ENCODE peak calls at places on chromosomes 3 and 15, in six cellular contexts. Y is activated gamma-delta T cell treated with Interleukin-2 at 50 U/mL for 16 hours; K is right cardiac atrium; R is HCEC 1CT; S is LoVo; N is activated CD4-positive, alpha-beta T cell treated with anti-CD3 and anti-CD28 coated beads for 24 hours. G is an unnamed sample.

GRCh38 chr3:13408890-13409289 is 11.2 kb downstream of the NUP210 start:
- DNase-seq in Y (no peak), R (no peak), K (no peak), S (no peak), N (no peak), G (no peak)

GRCh38 chr3:121943434-121943833 is 49.2 kb downstream of the SLC15A2 start:
- DNase-seq in Y (no peak), R (no peak), S (no peak), K (no peak), N (no peak), G (no peak)

GRCh38 chr15:95561463-95561862 is 769.0 kb upstream of the NR2F2 start:
- DNase-seq in S (no peak), K (no peak), R (peak; percentile 2), Y (no peak), N (no peak), G (no peak)

GRCh38 chr15:75809986-75810750 is 33.1 kb upstream of the UBE2Q2 start:
- DNase-seq in N (no peak), R (peak; percentile 28), S (peak; percentile 28), K (no peak), Y (no peak), G (peak; percentile 36)

GRCh38 chr15:70354260-70354894 is 256.7 kb upstream of the TLE3 start:
- DNase-seq in Y (no peak), S (no peak), K (no peak), N (no peak), R (no peak), G (no peak)

GRCh38 chr15:20341901-20342605 is 199.5 kb downstream of the GOLGA6L6 start:
- DNase-seq in R (no peak), S (no peak), Y (peak; percentile 49), N (no peak), K (peak; percentile 89), G (peak; percentile 47)

GRCh38 chr3:184236033-184236410 is 6.6 kb downstream of the VWA5B2 start:
- DNase-seq in Y (no peak), R (no peak), S (no peak), K (no peak), N (no peak), G (no peak)

GRCh38 chr3:149414557-149415231 is 37.2 kb upstream of the TM4SF1 start:
- DNase-seq in K (no peak), R (peak; percentile 18), Y (no peak), N (no peak), S (no peak), G (no peak)

GRCh38 chr15:66744610-66745279 is 42.7 kb downstream of the SMAD6 start:
- DNase-seq in N (no peak), S (no peak), R (no peak), K (no peak), Y (no peak), G (no peak)

GRCh38 chr3:189841474-189842205 is 210.5 kb downstream of the TP63 start:
- DNase-seq in R (peak; percentile 53), N (no peak), K (no peak), S (no peak), Y (no peak), G (no peak)

GRCh38 chr3:50738252-50738598 is 63.5 kb downstream of the DOCK3 start:
- DNase-seq in Y (no peak), R (no peak), S (no peak), N (no peak), K (no peak), G (no peak)

GRCh38 chr3:58559586-58559985 is 17.6 kb downstream of the FAM107A start:
- DNase-seq in R (no peak), K (no peak), Y (no peak), N (no peak), S (no peak), G (no peak)

GRCh38 chr15:61063875-61064320 is 165.2 kb downstream of the RORA start:
- DNase-seq in R (no peak), Y (no peak), K (no peak), S (peak; percentile 10), N (no peak), G (no peak)

GRCh38 chr3:50229490-50229889 is 6.5 kb upstream of the GNAI2 start:
- DNase-seq in R (no peak), Y (no peak), K (no peak), N (no peak), S (no peak), G (no peak)

GRCh38 chr3:95277614-95278013 is 1214.8 kb downstream of the NSUN3 start:
- DNase-seq in N (no peak), S (no peak), K (no peak), Y (no peak), R (no peak), G (no peak)

GRCh38 chr3:59052803-59053411 is 3.1 kb upstream of the CFAP20DC start:
- DNase-seq in N (no peak), K (no peak), R (peak; percentile 61), S (peak; percentile 30), Y (no peak), G (peak; percentile 22)

GRCh38 chr3:184354121-184354728 is 7.2 kb downstream of the CLCN2 start:
- DNase-seq in N (peak; percentile 54), Y (peak; percentile 65), K (peak; percentile 85), R (no peak), S (no peak), G (peak; percentile 82)

GRCh38 chr3:7788881-7789280 is 712.7 kb upstream of the LMCD1 start:
- DNase-seq in R (no peak), K (no peak), S (no peak), Y (no peak), N (no peak), G (no peak)

GRCh38 chr15:80404719-80405553 is 754 bp downstream of the ARNT2 start:
- DNase-seq in N (no peak), S (peak; percentile 14), R (no peak), K (peak; percentile 56), Y (no peak), G (peak; percentile 30)

GRCh38 chr3:106421928-106422327 is 553.1 kb upstream of the CBLB start:
- DNase-seq in K (no peak), S (no peak), R (peak; percentile 35), Y (no peak), N (no peak), G (no peak)

GRCh38 chr15:66038387-66039116 is 169.3 kb downstream of the RAB11A start:
- DNase-seq in Y (no peak), S (no peak), R (no peak), K (no peak), N (no peak), G (no peak)

GRCh38 chr3:140117111-140117526 is 182.1 kb downstream of the CLSTN2 start:
- DNase-seq in S (peak; percentile 28), R (no peak), K (no peak), N (no peak), Y (no peak), G (no peak)

GRCh38 chr15:65258863-65259262 is 27.8 kb downstream of the PARP16 start:
- DNase-seq in S (no peak), K (no peak), N (no peak), R (no peak), Y (no peak), G (no peak)

GRCh38 chr3:129592362-129593150 is 13.9 kb downstream of the PLXND1 start:
- DNase-seq in N (no peak), K (peak; percentile 91), R (no peak), Y (no peak), S (no peak), G (no peak)

GRCh38 chr15:52112203-52112750 is 298 bp downstream of the BCL2L10 start:
- DNase-seq in R (no peak), Y (peak; percentile 30), K (peak; percentile 59), N (no peak), S (no peak), G (peak; percentile 44)

GRCh38 chr15:42704492-42704926 is 32.4 kb downstream of the CDAN1 start:
- DNase-seq in K (peak; percentile 72), N (peak; percentile 33), Y (peak; percentile 51), S (peak; percentile 78), R (peak; percentile 52), G (peak; percentile 78)

GRCh38 chr3:62688050-62688449 is 187.2 kb downstream of the CADPS start:
- DNase-seq in K (no peak), N (no peak), Y (no peak), R (no peak), S (no peak), G (no peak)

GRCh38 chr15:57922780-57923179 is 142.7 kb downstream of the ALDH1A2 start:
- DNase-seq in N (no peak), S (no peak), Y (no peak), K (peak; percentile 86), R (no peak), G (peak; percentile 27)

GRCh38 chr15:43249699-43250203 is 17.0 kb downstream of the TGM5 start:
- DNase-seq in N (no peak), K (no peak), Y (no peak), S (no peak), R (peak; percentile 64), G (no peak)

GRCh38 chr3:14810070-14810732 is 8.6 kb upstream of the FGD5 start:
- DNase-seq in N (no peak), S (no peak), Y (no peak), K (peak; percentile 86), R (no peak), G (no peak)

GRCh38 chr3:8261018-8261417 is 240.6 kb upstream of the LMCD1 start:
- DNase-seq in Y (no peak), R (no peak), S (no peak), K (no peak), N (no peak), G (no peak)

GRCh38 chr3:96086018-96086417 is 728.4 kb upstream of the EPHA6 start:
- DNase-seq in N (no peak), Y (no peak), R (no peak), S (no peak), K (no peak), G (no peak)

GRCh38 chr15:62712455-62712839 is 330.1 kb upstream of the TPM1 start:
- DNase-seq in N (no peak), K (no peak), R (no peak), Y (no peak), S (no peak), G (no peak)

GRCh38 chr3:50588759-50589433 is 19.6 kb downstream of the HEMK1 start:
- DNase-seq in S (no peak), Y (no peak), N (no peak), R (no peak), K (no peak), G (no peak)

GRCh38 chr3:163878396-163878795 is 1199.9 kb downstream of the SI start:
- DNase-seq in R (no peak), N (no peak), S (no peak), Y (no peak), K (no peak), G (no peak)